ENCODE peak calls at places on chromosome 4, in ten cellular contexts. R, X, K, L, Z, G, B, Q, W and A are unnamed samples.

GRCh38 chr4:10335050-10335449 is 122.2 kb downstream of the ZNF518B start:
- DNase-seq in R (no peak), X (no peak), K (no peak), L (no peak), Z (no peak), G (no peak), B (no peak), Q (no peak), W (no peak), A (no peak)

GRCh38 chr4:23706972-23707676 is 182.7 kb downstream of the PPARGC1A start:
- DNase-seq in R (no peak), X (no peak), K (no peak), L (no peak), Z (no peak), G (no peak), B (no peak), Q (no peak), W (no peak), A (no peak)

GRCh38 chr4:10005632-10006031 is 15.7 kb downstream of the SLC2A9 start:
- DNase-seq in R (no peak), X (no peak), K (no peak), L (no peak), Z (no peak), G (no peak), B (no peak), Q (no peak), W (no peak), A (no peak)

GRCh38 chr4:71217688-71218087 is 121.1 kb upstream of the SLC4A4 start:
- DNase-seq in R (no peak), X (no peak), K (no peak), L (no peak), Z (peak), G (no peak), B (no peak), Q (no peak), W (no peak), A (no peak)

GRCh38 chr4:88533937-88534750 is 10.6 kb upstream of the PYURF start:
- DNase-seq in R (peak), X (no peak), K (no peak), L (no peak), Z (peak), G (no peak), B (no peak), Q (no peak), W (no peak), A (no peak)

GRCh38 chr4:74567981-74568380 is 123.0 kb downstream of the AREG start:
- DNase-seq in R (no peak), X (no peak), K (no peak), L (no peak), Z (no peak), G (no peak), B (no peak), Q (no peak), W (no peak), A (no peak)

GRCh38 chr4:73539386-73539785 is 57.8 kb downstream of the AFM start:
- DNase-seq in R (no peak), X (no peak), K (no peak), L (no peak), Z (no peak), G (no peak), B (no peak), Q (no peak), W (no peak), A (no peak)

GRCh38 chr4:155748039-155748438 is 10.8 kb upstream of the GUCY1B1 start:
- DNase-seq in R (no peak), X (no peak), K (no peak), L (no peak), Z (no peak), G (no peak), B (no peak), Q (no peak), W (no peak), A (no peak)

GRCh38 chr4:181911420-181911819 is 331.8 kb upstream of the TENM3 start:
- DNase-seq in R (no peak), X (no peak), K (no peak), L (no peak), Z (peak), G (no peak), B (no peak), Q (no peak), W (no peak), A (no peak)

GRCh38 chr4:38255572-38255971 is 295.4 kb downstream of the PTTG2 start:
- DNase-seq in R (no peak), X (no peak), K (no peak), L (no peak), Z (no peak), G (no peak), B (no peak), Q (no peak), W (no peak), A (no peak)

GRCh38 chr4:107777890-107778289 is 46.8 kb upstream of the SGMS2 start:
- DNase-seq in R (no peak), X (no peak), K (no peak), L (no peak), Z (no peak), G (no peak), B (no peak), Q (no peak), W (no peak), A (no peak)

GRCh38 chr4:139816856-139817255 is 151.2 kb downstream of the MGST2 start:
- DNase-seq in R (no peak), X (no peak), K (no peak), L (no peak), Z (no peak), G (no peak), B (no peak), Q (no peak), W (no peak), A (no peak)

GRCh38 chr4:52843958-52844357 is 18.2 kb upstream of the RASL11B start:
- DNase-seq in R (no peak), X (no peak), K (no peak), L (no peak), Z (no peak), G (no peak), B (no peak), Q (no peak), W (peak), A (no peak)

GRCh38 chr4:106092361-106093040 is 197.2 kb downstream of the NPNT start:
- DNase-seq in R (no peak), X (no peak), K (no peak), L (no peak), Z (no peak), G (no peak), B (no peak), Q (no peak), W (no peak), A (no peak)

GRCh38 chr4:113764720-113765264 is 3.3 kb upstream of the CAMK2D start:
- DNase-seq in R (no peak), X (no peak), K (no peak), L (no peak), Z (no peak), G (no peak), B (no peak), Q (no peak), W (no peak), A (no peak)

GRCh38 chr4:3783691-3784306 is 17.6 kb downstream of the ADRA2C start:
- DNase-seq in R (no peak), X (no peak), K (no peak), L (no peak), Z (no peak), G (peak), B (no peak), Q (no peak), W (no peak), A (no peak)

GRCh38 chr4:84680956-84681355 is 98.0 kb downstream of the CDS1 start:
- DNase-seq in R (no peak), X (no peak), K (no peak), L (no peak), Z (no peak), G (no peak), B (no peak), Q (no peak), W (no peak), A (no peak)

GRCh38 chr4:105474110-105474518 is 252 bp upstream of the PPA2 start:
- DNase-seq in R (no peak), X (peak), K (no peak), L (peak), Z (peak), G (peak), B (no peak), Q (no peak), W (no peak), A (no peak)

GRCh38 chr4:88457307-88458090 is 580 bp downstream of the HERC5 start:
- DNase-seq in R (peak), X (peak), K (peak), L (peak), Z (peak), G (peak), B (peak), Q (peak), W (peak), A (no peak)

GRCh38 chr4:2791518-2792395 is 1.1 kb upstream of the SH3BP2 start:
- DNase-seq in R (no peak), X (peak), K (no peak), L (peak), Z (no peak), G (peak), B (no peak), Q (no peak), W (no peak), A (no peak)

GRCh38 chr4:16024009-16024408 is 59.8 kb downstream of the PROM1 start:
- DNase-seq in R (no peak), X (no peak), K (no peak), L (no peak), Z (peak), G (no peak), B (no peak), Q (no peak), W (no peak), A (no peak)

GRCh38 chr4:180057891-180058643 is 2185.1 kb upstream of the TENM3 start:
- DNase-seq in R (peak), X (peak), K (peak), L (no peak), Z (peak), G (peak), B (peak), Q (no peak), W (no peak), A (peak)

GRCh38 chr4:929970-930625 is 2.0 kb downstream of the GAK start:
- DNase-seq in R (peak), X (peak), K (no peak), L (no peak), Z (no peak), G (no peak), B (no peak), Q (no peak), W (no peak), A (no peak)

GRCh38 chr4:23153076-23153475 is 460.3 kb downstream of the GBA3 start:
- DNase-seq in R (no peak), X (no peak), K (no peak), L (no peak), Z (peak), G (no peak), B (no peak), Q (no peak), W (no peak), A (no peak)

GRCh38 chr4:38500433-38500832 is 163.6 kb upstream of the KLF3 start:
- DNase-seq in R (no peak), X (no peak), K (no peak), L (no peak), Z (no peak), G (no peak), B (no peak), Q (no peak), W (no peak), A (no peak)

GRCh38 chr4:70544279-70544870 is 26.0 kb downstream of the AMTN start:
- DNase-seq in R (peak), X (no peak), K (no peak), L (no peak), Z (peak), G (peak), B (no peak), Q (no peak), W (no peak), A (no peak)

GRCh38 chr4:3532714-3533336 is 603 bp upstream of the LRPAP1 start:
- DNase-seq in R (no peak), X (peak), K (no peak), L (no peak), Z (no peak), G (no peak), B (no peak), Q (no peak), W (no peak), A (no peak)

GRCh38 chr4:14169460-14169859 is 541.9 kb upstream of the BOD1L1 start:
- DNase-seq in R (peak), X (no peak), K (no peak), L (no peak), Z (peak), G (no peak), B (no peak), Q (no peak), W (no peak), A (no peak)

GRCh38 chr4:84547211-84547610 is 35.7 kb upstream of the CDS1 start:
- DNase-seq in R (no peak), X (no peak), K (no peak), L (no peak), Z (no peak), G (no peak), B (no peak), Q (no peak), W (no peak), A (no peak)

GRCh38 chr4:183920512-183920911 is 15.4 kb downstream of the STOX2 start:
- DNase-seq in R (no peak), X (no peak), K (no peak), L (no peak), Z (no peak), G (no peak), B (no peak), Q (no peak), W (no peak), A (no peak)

GRCh38 chr4:119300072-119300387 is 21.9 kb downstream of the FABP2 start:
- DNase-seq in R (peak), X (peak), K (no peak), L (peak), Z (peak), G (peak), B (peak), Q (peak), W (no peak), A (no peak)

GRCh38 chr4:6404611-6405416 is 67.6 kb downstream of the PPP2R2C start:
- DNase-seq in R (no peak), X (no peak), K (no peak), L (no peak), Z (no peak), G (no peak), B (no peak), Q (no peak), W (no peak), A (no peak)

GRCh38 chr4:37243722-37244582 is 591 bp upstream of the NWD2 start:
- DNase-seq in R (peak), X (no peak), K (no peak), L (no peak), Z (peak), G (peak), B (no peak), Q (no peak), W (no peak), A (peak)

GRCh38 chr4:152729466-152729865 is 49.7 kb upstream of the TMEM154 start:
- DNase-seq in R (no peak), X (no peak), K (no peak), L (no peak), Z (peak), G (no peak), B (no peak), Q (no peak), W (no peak), A (no peak)

GRCh38 chr4:48704091-48704802 is 75.8 kb downstream of the FRYL start:
- DNase-seq in R (no peak), X (no peak), K (no peak), L (no peak), Z (no peak), G (no peak), B (no peak), Q (no peak), W (no peak), A (no peak)